ENCODE peak calls at places on chromosome 3, in ten cellular contexts. One of them, this sample, is unnamed.
A peak's percentile ranks its signal among the peaks of the same experiment; 100 is the strongest.

GRCh38 chr3:49339593-49339946 is 283 bp downstream of the USP4 start:
- DNase-seq in CD8-positive, alpha-beta T cell: peak; percentile 27
- DNase-seq in WTC11: peak; percentile 71
- DNase-seq in cardiac fibroblast: no peak
- DNase-seq in heart right ventricle: peak; percentile 15
- DNase-seq in AG04450: no peak
- DNase-seq in mammary epithelial cell: no peak
- DNase-seq in GM12878: no peak
- DNase-seq in H1: peak; percentile 66
- DNase-seq in mucosa of descending colon: no peak
- DNase-seq in this sample: peak; percentile 52

GRCh38 chr3:184335291-184335660 is 2.1 kb upstream of the FAM131A start:
- DNase-seq in mammary epithelial cell: no peak
- DNase-seq in H1: no peak
- DNase-seq in cardiac fibroblast: no peak
- DNase-seq in WTC11: no peak
- DNase-seq in GM12878: no peak
- DNase-seq in mucosa of descending colon: no peak
- DNase-seq in AG04450: no peak
- DNase-seq in heart right ventricle: no peak
- DNase-seq in CD8-positive, alpha-beta T cell: no peak
- DNase-seq in this sample: no peak

GRCh38 chr3:38227989-38228388 is 37.6 kb upstream of the SLC22A13 start:
- DNase-seq in cardiac fibroblast: peak; percentile 70
- DNase-seq in mammary epithelial cell: peak; percentile 47
- DNase-seq in heart right ventricle: no peak
- DNase-seq in WTC11: no peak
- DNase-seq in GM12878: no peak
- DNase-seq in CD8-positive, alpha-beta T cell: no peak
- DNase-seq in AG04450: no peak
- DNase-seq in H1: no peak
- DNase-seq in mucosa of descending colon: no peak
- DNase-seq in this sample: no peak

GRCh38 chr3:122748347-122748746 is 45.3 kb downstream of the HSPBAP1 start:
- DNase-seq in cardiac fibroblast: no peak
- DNase-seq in heart right ventricle: no peak
- DNase-seq in CD8-positive, alpha-beta T cell: no peak
- DNase-seq in GM12878: no peak
- DNase-seq in WTC11: no peak
- DNase-seq in H1: no peak
- DNase-seq in mammary epithelial cell: no peak
- DNase-seq in AG04450: no peak
- DNase-seq in mucosa of descending colon: no peak
- DNase-seq in this sample: no peak

GRCh38 chr3:30689202-30689641 is 82.8 kb downstream of the TGFBR2 start:
- DNase-seq in cardiac fibroblast: peak; percentile 72
- DNase-seq in WTC11: no peak
- DNase-seq in mucosa of descending colon: peak; percentile 63
- DNase-seq in AG04450: no peak
- DNase-seq in heart right ventricle: no peak
- DNase-seq in CD8-positive, alpha-beta T cell: no peak
- DNase-seq in H1: no peak
- DNase-seq in mammary epithelial cell: peak; percentile 69
- DNase-seq in GM12878: no peak
- DNase-seq in this sample: no peak

GRCh38 chr3:156207802-156208685 is 87.7 kb downstream of the KCNAB1 start:
- DNase-seq in mammary epithelial cell: no peak
- DNase-seq in AG04450: peak; percentile 32
- DNase-seq in CD8-positive, alpha-beta T cell: no peak
- DNase-seq in H1: no peak
- DNase-seq in heart right ventricle: no peak
- DNase-seq in WTC11: no peak
- DNase-seq in mucosa of descending colon: no peak
- DNase-seq in GM12878: no peak
- DNase-seq in cardiac fibroblast: peak; percentile 64
- DNase-seq in this sample: no peak

GRCh38 chr3:126119008-126119675 is 35.2 kb upstream of the SLC41A3 start:
- DNase-seq in heart right ventricle: no peak
- DNase-seq in mucosa of descending colon: no peak
- DNase-seq in cardiac fibroblast: no peak
- DNase-seq in AG04450: no peak
- DNase-seq in WTC11: no peak
- DNase-seq in GM12878: no peak
- DNase-seq in H1: peak; percentile 20
- DNase-seq in mammary epithelial cell: peak; percentile 31
- DNase-seq in CD8-positive, alpha-beta T cell: no peak
- DNase-seq in this sample: no peak

GRCh38 chr3:17481116-17481515 is 261.3 kb downstream of the TBC1D5 start:
- DNase-seq in mammary epithelial cell: no peak
- DNase-seq in WTC11: no peak
- DNase-seq in CD8-positive, alpha-beta T cell: no peak
- DNase-seq in GM12878: no peak
- DNase-seq in mucosa of descending colon: no peak
- DNase-seq in AG04450: no peak
- DNase-seq in H1: no peak
- DNase-seq in heart right ventricle: peak; percentile 41
- DNase-seq in cardiac fibroblast: no peak
- DNase-seq in this sample: no peak

GRCh38 chr3:142624725-142625440 is 28.7 kb downstream of the PLS1 start:
- DNase-seq in cardiac fibroblast: no peak
- DNase-seq in heart right ventricle: no peak
- DNase-seq in AG04450: no peak
- DNase-seq in WTC11: no peak
- DNase-seq in mammary epithelial cell: no peak
- DNase-seq in GM12878: no peak
- DNase-seq in CD8-positive, alpha-beta T cell: no peak
- DNase-seq in H1: no peak
- DNase-seq in mucosa of descending colon: no peak
- DNase-seq in this sample: no peak

GRCh38 chr3:13501958-13502790 is 22.1 kb downstream of the HDAC11 start:
- DNase-seq in CD8-positive, alpha-beta T cell: no peak
- DNase-seq in mucosa of descending colon: peak; percentile 24
- DNase-seq in AG04450: no peak
- DNase-seq in H1: no peak
- DNase-seq in GM12878: no peak
- DNase-seq in WTC11: no peak
- DNase-seq in mammary epithelial cell: no peak
- DNase-seq in heart right ventricle: no peak
- DNase-seq in cardiac fibroblast: no peak
- DNase-seq in this sample: no peak

GRCh38 chr3:53255360-53255774 is 455 bp downstream of the TKT start:
- DNase-seq in AG04450: no peak
- DNase-seq in WTC11: no peak
- DNase-seq in mammary epithelial cell: peak; percentile 26
- DNase-seq in H1: no peak
- DNase-seq in mucosa of descending colon: no peak
- DNase-seq in GM12878: no peak
- DNase-seq in cardiac fibroblast: no peak
- DNase-seq in CD8-positive, alpha-beta T cell: peak; percentile 39
- DNase-seq in heart right ventricle: peak; percentile 40
- DNase-seq in this sample: no peak

GRCh38 chr3:196053487-196053886 is 28.4 kb downstream of the TFRC start:
- DNase-seq in CD8-positive, alpha-beta T cell: no peak
- DNase-seq in mammary epithelial cell: no peak
- DNase-seq in WTC11: no peak
- DNase-seq in mucosa of descending colon: no peak
- DNase-seq in H1: no peak
- DNase-seq in GM12878: no peak
- DNase-seq in cardiac fibroblast: no peak
- DNase-seq in AG04450: no peak
- DNase-seq in heart right ventricle: no peak
- DNase-seq in this sample: no peak

GRCh38 chr3:169699070-169699469 is 35.6 kb upstream of the MECOM start:
- DNase-seq in GM12878: no peak
- DNase-seq in mucosa of descending colon: no peak
- DNase-seq in AG04450: no peak
- DNase-seq in CD8-positive, alpha-beta T cell: no peak
- DNase-seq in heart right ventricle: peak; percentile 17
- DNase-seq in cardiac fibroblast: peak; percentile 69
- DNase-seq in WTC11: no peak
- DNase-seq in H1: no peak
- DNase-seq in mammary epithelial cell: no peak
- DNase-seq in this sample: no peak

DNA sequence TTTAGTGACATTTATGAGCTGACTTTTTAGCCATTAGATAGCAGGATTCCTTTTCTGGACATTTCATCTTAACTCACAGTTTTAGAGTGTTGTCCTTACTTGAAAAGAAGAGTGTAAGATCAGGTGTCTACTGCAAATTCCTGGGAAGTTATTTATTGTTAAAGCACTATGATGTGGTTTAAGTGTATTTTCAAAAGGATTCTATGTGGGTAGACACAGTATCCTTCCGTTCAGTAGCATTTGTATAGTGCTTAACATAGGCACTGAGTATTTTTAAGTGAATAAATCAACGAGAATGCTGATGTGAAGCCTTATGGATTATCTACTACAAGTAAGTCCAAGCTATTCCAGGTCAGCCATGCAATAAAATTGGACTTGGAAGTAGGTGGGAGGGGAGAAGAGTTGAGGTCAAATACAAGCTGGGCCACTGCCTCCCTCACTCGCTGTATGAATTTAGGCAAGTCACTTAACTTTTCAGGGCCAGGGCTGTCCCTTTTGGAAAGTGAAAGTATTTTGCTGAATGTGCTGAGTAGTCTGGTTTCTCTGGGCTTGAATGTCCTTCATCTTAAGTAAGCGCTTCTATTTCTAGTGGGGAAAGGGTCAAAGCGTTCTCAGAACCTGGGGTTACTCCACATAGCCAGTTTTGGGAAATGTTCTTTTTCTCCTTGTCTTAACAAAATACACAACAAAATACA is 48.6 kb downstream of the GAP43 start:
- DNase-seq in AG04450: no peak
- DNase-seq in heart right ventricle: no peak
- DNase-seq in mucosa of descending colon: no peak
- DNase-seq in H1: no peak
- DNase-seq in mammary epithelial cell: no peak
- DNase-seq in GM12878: no peak
- DNase-seq in cardiac fibroblast: no peak
- DNase-seq in CD8-positive, alpha-beta T cell: no peak
- DNase-seq in WTC11: no peak
- DNase-seq in this sample: no peak
- TF ChIP-seq CTCF in AG04450: no peak
- TF ChIP-seq CTCF in heart right ventricle: no peak
- TF ChIP-seq CTCF in mucosa of descending colon: no peak
- TF ChIP-seq CTCF in H1: no peak
- TF ChIP-seq CTCF in mammary epithelial cell: no peak
- TF ChIP-seq CTCF in GM12878: no peak
- TF ChIP-seq CTCF in cardiac fibroblast: no peak
- TF ChIP-seq CTCF in CD8-positive, alpha-beta T cell: no peak
- TF ChIP-seq CTCF in WTC11: no peak
- TF ChIP-seq CTCF in this sample: no peak

DNA sequence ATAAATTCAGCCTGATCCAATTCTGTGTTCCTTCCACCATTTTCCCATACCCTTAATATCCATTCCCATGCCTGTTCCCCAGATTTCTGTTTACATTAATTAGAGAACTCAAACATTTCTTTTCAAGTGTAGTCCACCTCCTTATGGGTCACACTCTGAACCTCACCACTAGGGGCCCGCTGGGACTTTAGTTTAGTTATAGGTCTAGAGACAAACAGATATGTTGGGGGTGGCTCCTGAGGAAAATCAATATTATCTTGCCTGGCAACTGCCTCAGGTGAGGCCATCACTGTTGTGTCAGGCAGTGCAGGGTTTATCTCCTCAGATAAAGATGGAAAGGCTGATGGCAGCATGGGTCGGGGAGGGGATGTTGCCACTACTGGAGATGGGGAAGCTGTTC is 72.8 kb downstream of the CLDN1 start:
- DNase-seq in WTC11: no peak
- DNase-seq in H1: no peak
- DNase-seq in mammary epithelial cell: no peak
- DNase-seq in AG04450: no peak
- DNase-seq in GM12878: no peak
- DNase-seq in CD8-positive, alpha-beta T cell: no peak
- DNase-seq in cardiac fibroblast: no peak
- DNase-seq in heart right ventricle: no peak
- DNase-seq in mucosa of descending colon: no peak
- DNase-seq in this sample: no peak
- TF ChIP-seq CTCF in WTC11: no peak
- TF ChIP-seq CTCF in H1: no peak
- TF ChIP-seq CTCF in mammary epithelial cell: no peak
- TF ChIP-seq CTCF in AG04450: no peak
- TF ChIP-seq CTCF in GM12878: no peak
- TF ChIP-seq CTCF in CD8-positive, alpha-beta T cell: no peak
- TF ChIP-seq CTCF in cardiac fibroblast: no peak
- TF ChIP-seq CTCF in heart right ventricle: no peak
- TF ChIP-seq CTCF in mucosa of descending colon: no peak
- TF ChIP-seq CTCF in this sample: no peak

DNA sequence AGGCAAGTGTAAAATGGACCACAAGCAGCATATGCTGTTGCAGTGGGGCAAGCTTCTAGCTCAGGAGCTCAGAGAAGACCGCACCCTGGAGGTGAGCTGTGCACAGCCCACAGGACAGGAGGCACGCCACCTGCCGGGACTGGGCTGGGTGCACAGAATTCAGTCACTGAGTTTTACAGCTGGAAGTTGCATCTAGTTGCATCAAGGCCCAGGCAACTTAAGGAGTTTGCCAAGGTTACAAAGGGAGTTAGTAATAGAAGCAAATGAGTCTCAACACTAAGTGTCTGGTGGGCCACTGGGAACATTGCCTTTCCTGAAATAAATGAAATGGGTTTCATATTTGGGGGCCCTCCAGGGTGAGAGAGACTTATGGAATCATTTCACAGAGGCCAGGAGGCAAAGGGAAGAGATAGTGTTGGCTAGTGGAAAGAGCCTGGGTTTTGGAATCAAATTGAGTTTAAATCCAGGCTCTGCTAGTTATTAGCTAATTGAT is 36.0 kb upstream of the TIMP4 start:
- DNase-seq in WTC11: no peak
- DNase-seq in GM12878: no peak
- DNase-seq in mammary epithelial cell: peak; percentile 31
- DNase-seq in AG04450: no peak
- DNase-seq in H1: no peak
- DNase-seq in CD8-positive, alpha-beta T cell: no peak
- DNase-seq in mucosa of descending colon: peak; percentile 81
- DNase-seq in cardiac fibroblast: peak; percentile 39
- DNase-seq in heart right ventricle: no peak
- DNase-seq in this sample: no peak
- TF ChIP-seq CTCF in WTC11: no peak
- TF ChIP-seq CTCF in GM12878: peak; percentile 72
- TF ChIP-seq CTCF in mammary epithelial cell: peak; percentile 41
- TF ChIP-seq CTCF in AG04450: no peak
- TF ChIP-seq CTCF in H1: peak; percentile 42
- TF ChIP-seq CTCF in CD8-positive, alpha-beta T cell: no peak
- TF ChIP-seq CTCF in mucosa of descending colon: peak; percentile 75
- TF ChIP-seq CTCF in cardiac fibroblast: no peak
- TF ChIP-seq CTCF in heart right ventricle: no peak
- TF ChIP-seq CTCF in this sample: no peak

DNA sequence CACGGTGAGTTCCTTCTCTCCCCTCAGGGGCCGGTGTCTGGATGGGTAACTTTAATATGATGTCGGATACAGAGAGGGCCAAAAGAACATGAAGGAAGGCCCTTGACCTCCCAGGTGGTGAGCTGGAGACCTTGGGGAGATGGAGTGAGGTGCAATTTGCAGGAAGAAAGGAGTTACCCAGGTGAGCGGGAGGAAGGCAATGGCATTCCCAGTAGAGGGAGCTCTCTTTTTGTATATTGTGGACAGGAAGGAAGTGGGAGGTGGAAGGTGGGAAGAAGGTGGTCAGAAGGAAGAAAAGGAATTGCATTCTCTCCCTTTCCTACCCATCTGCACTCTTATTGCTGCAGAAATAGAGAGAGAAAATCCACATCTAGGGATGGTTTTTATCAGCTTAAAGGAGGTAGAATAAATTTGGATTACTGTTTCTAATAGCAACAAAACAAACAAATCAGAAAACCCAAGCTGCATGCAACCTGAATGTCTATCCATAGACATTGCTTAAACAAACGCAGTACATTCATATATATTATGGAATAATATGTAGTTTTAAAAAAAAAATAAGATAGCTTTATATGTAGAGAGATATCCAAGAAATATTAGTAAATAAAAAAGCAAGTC is 169.0 kb upstream of the TSC22D2 start:
- DNase-seq in WTC11: peak; percentile 44
- DNase-seq in heart right ventricle: no peak
- DNase-seq in AG04450: no peak
- DNase-seq in mammary epithelial cell: peak; percentile 59
- DNase-seq in H1: peak; percentile 50
- DNase-seq in CD8-positive, alpha-beta T cell: no peak
- DNase-seq in GM12878: no peak
- DNase-seq in mucosa of descending colon: no peak
- DNase-seq in cardiac fibroblast: no peak
- DNase-seq in this sample: no peak
- TF ChIP-seq CTCF in WTC11: peak; percentile 18
- TF ChIP-seq CTCF in heart right ventricle: peak; percentile 14
- TF ChIP-seq CTCF in AG04450: peak; percentile 27
- TF ChIP-seq CTCF in mammary epithelial cell: peak; percentile 72
- TF ChIP-seq CTCF in H1: peak; percentile 44
- TF ChIP-seq CTCF in CD8-positive, alpha-beta T cell: no peak
- TF ChIP-seq CTCF in GM12878: peak; percentile 50
- TF ChIP-seq CTCF in mucosa of descending colon: no peak
- TF ChIP-seq CTCF in cardiac fibroblast: peak; percentile 22
- TF ChIP-seq CTCF in this sample: no peak

This sample was measured in endothelial cell.